ENCODE peak calls at places on chromosomes 6 and 20, in eight cellular contexts. L is IMR-90, K is body of pancreas, S is stomach, V is sigmoid colon, N is GM12891, X is transverse colon, T is heart left ventricle. G is an unnamed sample.

GRCh38 chr6:14881399-14881798 is 364.5 kb upstream of the JARID2 start:
- DNase-seq in L (peak; percentile 87), X (no peak), N (no peak), T (no peak), K (no peak), V (no peak), S (no peak), G (no peak)

GRCh38 chr20:36086767-36087166 is 67.8 kb upstream of the EPB41L1 start:
- DNase-seq in L (no peak), N (no peak), K (no peak), X (no peak), S (no peak), V (no peak), T (no peak), G (no peak)

GRCh38 chr20:4633780-4634179 is 87.9 kb upstream of the PRND start:
- DNase-seq in X (no peak), N (no peak), S (no peak), T (no peak), V (no peak), K (no peak), L (peak; percentile 93), G (no peak)

GRCh38 chr6:35451354-35452185 is 568 bp upstream of the FANCE start:
- DNase-seq in T (no peak), L (no peak), S (no peak), V (no peak), K (no peak), N (no peak), X (peak; percentile 30), G (no peak)

GRCh38 chr20:13953227-13953626 is 37.2 kb downstream of the SEL1L2 start:
- DNase-seq in T (no peak), L (no peak), X (no peak), V (no peak), K (no peak), N (no peak), S (no peak), G (no peak)

GRCh38 chr20:258963-259362 is 1.4 kb downstream of the DEFB132 start:
- DNase-seq in V (no peak), X (no peak), L (peak; percentile 16), T (no peak), N (no peak), S (no peak), K (no peak), G (no peak)

GRCh38 chr6:132404330-132404729 is 3.1 kb upstream of the MOXD1 start:
- DNase-seq in S (no peak), K (no peak), X (no peak), T (no peak), V (no peak), L (no peak), N (no peak), G (no peak)

GRCh38 chr20:62549029-62549428 is 73.2 kb upstream of the GATA5 start:
- DNase-seq in T (no peak), X (no peak), S (no peak), V (no peak), L (no peak), N (no peak), K (no peak), G (no peak)

GRCh38 chr20:44496976-44497375 is 21.3 kb downstream of the TTPAL start:
- DNase-seq in K (no peak), N (no peak), X (no peak), L (peak; percentile 96), S (no peak), V (peak; percentile 35), T (no peak), G (no peak)

GRCh38 chr6:96013531-96013930 is 2.2 kb upstream of the FUT9 start:
- DNase-seq in X (no peak), K (no peak), S (no peak), V (no peak), L (no peak), T (no peak), N (no peak), G (no peak)

GRCh38 chr20:35305682-35306556 is 13.7 kb upstream of the FAM83C start:
- DNase-seq in V (no peak), S (peak; percentile 60), L (peak; percentile 100), T (no peak), N (no peak), X (peak; percentile 59), K (no peak), G (peak; percentile 94)

GRCh38 chr20:14619411-14619810 is 282.0 kb upstream of the FLRT3 start:
- DNase-seq in V (no peak), L (no peak), N (no peak), S (no peak), X (no peak), T (no peak), K (no peak), G (no peak)

GRCh38 chr20:63344616-63345327 is 16.4 kb downstream of the CHRNA4 start:
- DNase-seq in X (no peak), T (peak; percentile 55), V (no peak), L (no peak), S (no peak), K (no peak), N (no peak), G (no peak)

GRCh38 chr6:16174368-16175078 is 45.6 kb downstream of the MYLIP start:
- DNase-seq in S (no peak), V (no peak), X (no peak), K (no peak), N (no peak), T (no peak), L (no peak), G (no peak)

GRCh38 chr20:36585410-36586125 is 12.2 kb downstream of the TGIF2 start:
- DNase-seq in L (peak; percentile 20), N (no peak), T (no peak), S (no peak), X (no peak), K (no peak), V (no peak), G (no peak)

GRCh38 chr6:35465646-35466045 is 2.6 kb upstream of the RPL10A start:
- DNase-seq in N (no peak), S (no peak), X (no peak), V (no peak), T (no peak), K (no peak), L (no peak), G (no peak)

GRCh38 chr6:137550527-137550926 is 56.3 kb upstream of the OLIG3 start:
- DNase-seq in N (no peak), L (no peak), S (no peak), K (no peak), T (no peak), X (no peak), V (no peak), G (no peak)

GRCh38 chr20:17571153-17571527 is 1.3 kb downstream of the DSTN start:
- DNase-seq in L (no peak), T (no peak), S (no peak), X (no peak), V (no peak), K (no peak), N (peak; percentile 37), G (no peak)

DNA sequence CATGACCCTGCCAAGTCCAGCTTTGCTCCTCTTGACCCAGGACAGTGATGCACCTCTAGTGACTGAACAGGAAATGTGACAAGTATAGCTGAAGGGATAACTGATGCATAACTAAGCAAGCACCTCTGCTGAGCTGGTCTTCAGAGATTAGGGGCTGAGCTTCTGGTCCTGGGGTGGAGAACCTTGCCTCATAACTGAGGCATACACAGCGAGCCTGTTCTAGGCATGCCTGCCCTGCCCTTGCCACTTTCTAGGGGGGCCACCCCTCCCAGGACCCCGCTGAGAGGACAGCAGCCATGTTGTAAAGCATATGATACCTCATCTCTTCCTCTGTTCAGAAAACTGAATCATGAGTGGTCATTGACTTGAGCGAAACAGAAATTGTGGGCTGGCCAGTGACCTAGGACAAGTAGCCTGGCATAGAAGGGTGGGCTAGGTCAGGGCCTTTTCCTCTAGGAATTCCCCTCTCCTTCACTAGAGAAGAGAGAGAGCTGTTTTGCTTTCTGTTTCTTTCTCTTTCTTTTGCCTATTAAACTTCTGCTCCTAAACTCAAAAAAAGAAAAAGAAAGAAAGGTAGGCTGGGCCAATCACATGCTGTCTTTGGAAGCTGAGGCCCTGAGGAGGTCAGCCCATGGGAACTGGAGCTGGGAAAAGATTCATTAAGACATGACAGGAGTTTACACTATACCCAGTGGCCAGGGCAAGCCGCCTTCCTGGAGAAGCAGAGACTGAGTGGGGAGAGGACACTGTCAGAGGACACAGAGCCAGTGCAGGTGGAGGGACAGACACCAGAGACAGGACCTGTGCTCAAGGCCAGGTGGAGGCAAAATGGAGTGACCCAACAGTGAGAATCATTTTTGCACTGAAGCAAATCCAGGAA is 23.1 kb downstream of the ALDH5A1 start:
- DNase-seq in N (no peak), V (no peak), T (no peak), S (no peak), K (no peak), X (no peak), L (no peak), G (no peak)
- TF ChIP-seq POLR2A in N (peak; percentile 65), V (no peak), T (no peak), S (no peak), K (no peak), X (no peak), L (no peak), G (no peak)

GRCh38 chr6:30213999-30214982 is 1.1 kb upstream of the TRIM26 start:
- DNase-seq in N (no peak), V (peak; percentile 94), X (peak; percentile 91), T (peak; percentile 88), K (peak; percentile 88), L (peak; percentile 73), S (peak; percentile 88), G (peak; percentile 83)
- TF ChIP-seq POLR2A in N (peak; percentile 66), V (peak; percentile 29), X (peak; percentile 94), T (peak; percentile 63), K (peak; percentile 87), L (no peak), S (peak; percentile 63), G (peak; percentile 78)

DNA sequence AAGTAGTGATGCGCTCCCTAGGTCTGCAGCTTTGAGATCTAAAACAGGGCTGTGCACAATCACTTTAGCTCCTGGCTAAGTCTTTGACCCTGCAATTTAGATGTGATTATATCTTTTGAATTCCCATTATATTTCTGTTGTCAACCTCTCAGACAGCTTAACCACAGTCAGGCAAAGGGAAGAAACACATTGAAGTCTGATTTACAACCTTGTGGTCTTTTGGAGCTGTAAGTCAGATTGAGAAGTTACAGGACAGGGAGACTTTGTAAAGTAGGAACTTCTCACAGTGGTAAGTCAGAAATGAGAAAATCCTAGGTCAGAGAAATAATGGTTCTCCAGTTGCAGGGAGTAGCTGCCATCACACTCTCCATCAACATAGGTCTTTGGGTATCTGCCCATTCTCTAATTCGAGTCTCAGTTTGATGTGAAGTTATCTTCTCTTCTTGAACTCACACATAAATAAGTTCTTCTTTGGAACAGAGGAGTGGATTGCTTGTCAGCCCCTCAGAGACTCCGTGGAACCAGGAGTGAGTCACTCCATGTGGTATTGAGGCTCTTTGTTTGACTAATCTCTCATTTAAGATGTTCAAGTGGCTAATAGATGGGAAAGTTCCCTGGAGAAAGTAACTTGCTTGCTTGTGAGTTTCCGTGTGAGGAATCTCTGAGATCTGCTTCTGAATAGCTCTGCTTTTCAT is 35.0 kb upstream of the SGK1 start:
- DNase-seq in K (no peak), N (no peak), X (no peak), V (no peak), T (no peak), L (peak; percentile 93), S (no peak), G (no peak)
- TF ChIP-seq POLR2A in K (no peak), N (no peak), X (no peak), V (no peak), T (no peak), L (no peak), S (no peak), G (no peak)

DNA sequence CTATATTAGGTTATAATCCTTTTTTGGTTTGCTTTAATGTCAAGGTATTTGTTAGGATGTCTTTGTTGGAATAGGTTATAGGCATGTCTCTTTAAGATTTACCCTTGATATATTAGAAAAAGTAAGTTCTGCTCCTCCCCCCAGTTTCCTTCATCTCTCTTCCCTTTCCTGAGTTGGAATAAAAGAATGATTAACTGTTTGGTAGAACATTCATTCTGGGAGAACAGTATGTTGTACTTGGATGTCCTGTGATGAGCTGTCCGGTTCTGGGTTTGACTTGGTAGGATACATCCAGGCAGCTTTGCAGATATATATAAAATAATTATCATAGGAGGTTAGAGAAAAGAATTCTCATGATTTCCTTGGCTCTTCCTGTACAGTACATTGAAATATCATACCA is 199.6 kb upstream of the RREB1 start:
- DNase-seq in K (no peak), L (no peak), N (no peak), T (no peak), S (no peak), X (no peak), V (no peak), G (no peak)
- TF ChIP-seq POLR2A in K (no peak), L (no peak), N (no peak), T (no peak), S (no peak), X (no peak), V (no peak), G (no peak)